ENCODE peak calls at places on chromosome 9, in seven cellular contexts. One of them, this sample, is unnamed.

GRCh38 chr9:81685763-81686613 is 3.4 kb downstream of the TLE1 start:
- DNase-seq in RWPE1: no peak
- DNase-seq in omental fat pad: no peak
- DNase-seq in brain microvascular endothelial cell: peak
- DNase-seq in GM10248: no peak
- DNase-seq in activated CD8-positive, alpha-beta T cell treated with anti-CD3 and anti-CD28 coated beads for 36 hours: no peak
- DNase-seq in foreskin fibroblast: no peak
- DNase-seq in this sample: no peak

GRCh38 chr9:84823426-84824271 is 154.1 kb downstream of the NTRK2 start:
- DNase-seq in GM10248: peak
- DNase-seq in foreskin fibroblast: no peak
- DNase-seq in brain microvascular endothelial cell: no peak
- DNase-seq in RWPE1: peak
- DNase-seq in activated CD8-positive, alpha-beta T cell treated with anti-CD3 and anti-CD28 coated beads for 36 hours: no peak
- DNase-seq in omental fat pad: no peak
- DNase-seq in this sample: no peak

GRCh38 chr9:129319076-129319937 is 141.2 kb upstream of the IER5L start:
- DNase-seq in RWPE1: no peak
- DNase-seq in foreskin fibroblast: no peak
- DNase-seq in activated CD8-positive, alpha-beta T cell treated with anti-CD3 and anti-CD28 coated beads for 36 hours: no peak
- DNase-seq in omental fat pad: peak
- DNase-seq in brain microvascular endothelial cell: no peak
- DNase-seq in GM10248: no peak
- DNase-seq in this sample: no peak

GRCh38 chr9:101172671-101173070 is 144.1 kb downstream of the PLPPR1 start:
- DNase-seq in GM10248: no peak
- DNase-seq in brain microvascular endothelial cell: no peak
- DNase-seq in RWPE1: no peak
- DNase-seq in activated CD8-positive, alpha-beta T cell treated with anti-CD3 and anti-CD28 coated beads for 36 hours: no peak
- DNase-seq in omental fat pad: no peak
- DNase-seq in foreskin fibroblast: no peak
- DNase-seq in this sample: no peak

GRCh38 chr9:89065921-89066320 is 74.7 kb downstream of the S1PR3 start:
- DNase-seq in foreskin fibroblast: no peak
- DNase-seq in RWPE1: no peak
- DNase-seq in omental fat pad: no peak
- DNase-seq in brain microvascular endothelial cell: no peak
- DNase-seq in activated CD8-positive, alpha-beta T cell treated with anti-CD3 and anti-CD28 coated beads for 36 hours: no peak
- DNase-seq in GM10248: no peak
- DNase-seq in this sample: peak

GRCh38 chr9:117714282-117714681 is 10.1 kb downstream of the TLR4 start:
- DNase-seq in activated CD8-positive, alpha-beta T cell treated with anti-CD3 and anti-CD28 coated beads for 36 hours: no peak
- DNase-seq in omental fat pad: no peak
- DNase-seq in brain microvascular endothelial cell: no peak
- DNase-seq in RWPE1: no peak
- DNase-seq in foreskin fibroblast: no peak
- DNase-seq in GM10248: no peak
- DNase-seq in this sample: no peak

GRCh38 chr9:104836235-104836634 is 72.3 kb downstream of the NIPSNAP3B start:
- DNase-seq in omental fat pad: no peak
- DNase-seq in RWPE1: no peak
- DNase-seq in activated CD8-positive, alpha-beta T cell treated with anti-CD3 and anti-CD28 coated beads for 36 hours: no peak
- DNase-seq in brain microvascular endothelial cell: no peak
- DNase-seq in foreskin fibroblast: peak
- DNase-seq in GM10248: no peak
- DNase-seq in this sample: no peak

GRCh38 chr9:89528540-89528939 is 30.6 kb upstream of the SEMA4D start:
- DNase-seq in omental fat pad: no peak
- DNase-seq in GM10248: no peak
- DNase-seq in foreskin fibroblast: no peak
- DNase-seq in RWPE1: no peak
- DNase-seq in activated CD8-positive, alpha-beta T cell treated with anti-CD3 and anti-CD28 coated beads for 36 hours: no peak
- DNase-seq in brain microvascular endothelial cell: no peak
- DNase-seq in this sample: no peak

GRCh38 chr9:107397076-107398049 is 92.2 kb downstream of the KLF4 start:
- DNase-seq in activated CD8-positive, alpha-beta T cell treated with anti-CD3 and anti-CD28 coated beads for 36 hours: no peak
- DNase-seq in brain microvascular endothelial cell: no peak
- DNase-seq in RWPE1: no peak
- DNase-seq in omental fat pad: no peak
- DNase-seq in GM10248: no peak
- DNase-seq in foreskin fibroblast: peak
- DNase-seq in this sample: no peak

GRCh38 chr9:130053504-130054427 is at the start of gene GPR107:
- DNase-seq in activated CD8-positive, alpha-beta T cell treated with anti-CD3 and anti-CD28 coated beads for 36 hours: peak
- DNase-seq in RWPE1: peak
- DNase-seq in omental fat pad: peak
- DNase-seq in GM10248: peak
- DNase-seq in brain microvascular endothelial cell: peak
- DNase-seq in foreskin fibroblast: peak
- DNase-seq in this sample: peak

GRCh38 chr9:95495988-95496387 is 20.8 kb downstream of the PTCH1 start:
- DNase-seq in GM10248: no peak
- DNase-seq in foreskin fibroblast: no peak
- DNase-seq in activated CD8-positive, alpha-beta T cell treated with anti-CD3 and anti-CD28 coated beads for 36 hours: no peak
- DNase-seq in RWPE1: no peak
- DNase-seq in omental fat pad: no peak
- DNase-seq in brain microvascular endothelial cell: no peak
- DNase-seq in this sample: no peak

GRCh38 chr9:129888809-129889460 is 53.7 kb downstream of the USP20 start:
- DNase-seq in GM10248: peak
- DNase-seq in omental fat pad: no peak
- DNase-seq in RWPE1: no peak
- DNase-seq in activated CD8-positive, alpha-beta T cell treated with anti-CD3 and anti-CD28 coated beads for 36 hours: peak
- DNase-seq in foreskin fibroblast: no peak
- DNase-seq in brain microvascular endothelial cell: no peak
- DNase-seq in this sample: peak

GRCh38 chr9:99368341-99369326 is 146.6 kb downstream of the SEC61B start:
- DNase-seq in GM10248: peak
- DNase-seq in omental fat pad: no peak
- DNase-seq in brain microvascular endothelial cell: peak
- DNase-seq in RWPE1: no peak
- DNase-seq in foreskin fibroblast: peak
- DNase-seq in activated CD8-positive, alpha-beta T cell treated with anti-CD3 and anti-CD28 coated beads for 36 hours: peak
- DNase-seq in this sample: peak

GRCh38 chr9:125994066-125994943 is 247.1 kb downstream of the PBX3 start:
- DNase-seq in omental fat pad: no peak
- DNase-seq in brain microvascular endothelial cell: no peak
- DNase-seq in activated CD8-positive, alpha-beta T cell treated with anti-CD3 and anti-CD28 coated beads for 36 hours: no peak
- DNase-seq in foreskin fibroblast: no peak
- DNase-seq in GM10248: no peak
- DNase-seq in RWPE1: no peak
- DNase-seq in this sample: no peak

GRCh38 chr9:16341176-16341575 is 529.3 kb downstream of the BNC2 start:
- DNase-seq in GM10248: no peak
- DNase-seq in omental fat pad: no peak
- DNase-seq in activated CD8-positive, alpha-beta T cell treated with anti-CD3 and anti-CD28 coated beads for 36 hours: no peak
- DNase-seq in foreskin fibroblast: peak
- DNase-seq in RWPE1: peak
- DNase-seq in brain microvascular endothelial cell: no peak
- DNase-seq in this sample: no peak

GRCh38 chr9:133485531-133486260 is 6.8 kb upstream of the SLC2A6 start:
- DNase-seq in RWPE1: no peak
- DNase-seq in activated CD8-positive, alpha-beta T cell treated with anti-CD3 and anti-CD28 coated beads for 36 hours: peak
- DNase-seq in GM10248: peak
- DNase-seq in omental fat pad: no peak
- DNase-seq in brain microvascular endothelial cell: no peak
- DNase-seq in foreskin fibroblast: no peak
- DNase-seq in this sample: peak

GRCh38 chr9:109086221-109086620 is 33.5 kb downstream of the TMEM245 start:
- DNase-seq in GM10248: peak
- DNase-seq in brain microvascular endothelial cell: peak
- DNase-seq in foreskin fibroblast: no peak
- DNase-seq in activated CD8-positive, alpha-beta T cell treated with anti-CD3 and anti-CD28 coated beads for 36 hours: no peak
- DNase-seq in omental fat pad: no peak
- DNase-seq in RWPE1: peak
- DNase-seq in this sample: peak

GRCh38 chr9:76023715-76024195 is 133.3 kb downstream of the PCSK5 start:
- DNase-seq in activated CD8-positive, alpha-beta T cell treated with anti-CD3 and anti-CD28 coated beads for 36 hours: peak
- DNase-seq in foreskin fibroblast: no peak
- DNase-seq in RWPE1: no peak
- DNase-seq in brain microvascular endothelial cell: no peak
- DNase-seq in omental fat pad: no peak
- DNase-seq in GM10248: no peak
- DNase-seq in this sample: no peak

GRCh38 chr9:2012347-2012746 is 2.8 kb upstream of the SMARCA2 start:
- DNase-seq in activated CD8-positive, alpha-beta T cell treated with anti-CD3 and anti-CD28 coated beads for 36 hours: peak
- DNase-seq in foreskin fibroblast: no peak
- DNase-seq in GM10248: peak
- DNase-seq in omental fat pad: no peak
- DNase-seq in RWPE1: no peak
- DNase-seq in brain microvascular endothelial cell: no peak
- DNase-seq in this sample: peak

DNA sequence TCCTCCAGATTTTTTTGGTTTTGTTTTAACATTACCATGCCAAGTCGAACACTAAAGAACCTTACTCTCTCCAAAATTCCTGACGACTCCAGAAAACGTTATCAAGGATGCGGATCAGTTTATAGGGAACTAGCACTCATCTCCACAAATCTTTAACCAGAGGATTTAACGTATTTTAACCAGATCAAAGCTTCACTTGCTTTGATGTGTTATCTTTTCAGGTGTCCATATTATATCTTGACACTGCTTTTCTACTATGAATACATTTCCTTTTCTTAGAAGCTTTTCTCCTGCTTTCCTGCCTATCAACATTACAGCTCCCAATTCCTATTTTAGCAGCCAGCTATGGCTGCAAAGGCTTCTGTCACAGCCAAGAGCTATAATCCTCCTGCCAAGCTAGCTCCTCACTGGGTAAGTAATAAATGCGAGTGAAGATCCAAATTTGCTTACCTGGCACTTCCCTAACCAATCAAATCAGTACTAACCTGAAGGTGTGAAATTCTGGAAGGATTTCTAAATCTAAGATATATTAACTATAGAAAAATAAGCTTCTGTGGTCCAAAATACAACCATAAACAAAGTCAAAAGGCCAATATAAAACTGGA is 60.2 kb downstream of the CDC14B start:
- DNase-seq in activated CD8-positive, alpha-beta T cell treated with anti-CD3 and anti-CD28 coated beads for 36 hours: no peak
- DNase-seq in RWPE1: no peak
- DNase-seq in GM10248: no peak
- DNase-seq in omental fat pad: no peak
- DNase-seq in brain microvascular endothelial cell: no peak
- DNase-seq in foreskin fibroblast: no peak
- DNase-seq in this sample: no peak
- TF ChIP-seq CTCF in activated CD8-positive, alpha-beta T cell treated with anti-CD3 and anti-CD28 coated beads for 36 hours: no peak
- TF ChIP-seq CTCF in RWPE1: no peak
- TF ChIP-seq CTCF in GM10248: no peak
- TF ChIP-seq CTCF in omental fat pad: no peak
- TF ChIP-seq CTCF in brain microvascular endothelial cell: no peak
- TF ChIP-seq CTCF in foreskin fibroblast: no peak
- TF ChIP-seq CTCF in this sample: no peak

DNA sequence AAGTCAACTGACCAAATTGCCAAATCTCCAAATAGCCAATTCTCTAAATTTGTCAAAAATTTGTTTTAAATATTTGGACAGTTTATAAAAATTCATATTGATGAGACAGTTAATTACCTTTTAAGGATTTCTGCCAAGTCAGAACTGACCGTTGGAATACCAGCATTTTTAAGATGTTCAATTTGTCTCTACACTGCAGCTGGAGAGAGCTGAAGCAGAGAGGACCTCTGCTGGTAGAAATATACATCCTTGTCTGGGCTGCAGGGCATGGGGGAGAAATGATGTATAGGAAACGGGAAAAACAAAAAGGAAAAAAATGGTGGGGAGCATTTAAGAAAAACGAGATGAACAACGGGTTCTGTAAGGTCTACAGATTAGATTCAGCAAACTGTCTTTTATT is 16.8 kb downstream of the NR6A1 start:
- DNase-seq in GM10248: no peak
- DNase-seq in omental fat pad: no peak
- DNase-seq in brain microvascular endothelial cell: peak
- DNase-seq in activated CD8-positive, alpha-beta T cell treated with anti-CD3 and anti-CD28 coated beads for 36 hours: no peak
- DNase-seq in RWPE1: peak
- DNase-seq in foreskin fibroblast: no peak
- DNase-seq in this sample: no peak
- TF ChIP-seq CTCF in GM10248: peak
- TF ChIP-seq CTCF in omental fat pad: no peak
- TF ChIP-seq CTCF in brain microvascular endothelial cell: peak
- TF ChIP-seq CTCF in activated CD8-positive, alpha-beta T cell treated with anti-CD3 and anti-CD28 coated beads for 36 hours: no peak
- TF ChIP-seq CTCF in RWPE1: peak
- TF ChIP-seq CTCF in foreskin fibroblast: peak
- TF ChIP-seq CTCF in this sample: peak

GRCh38 chr9:68584110-68585033 is 43.7 kb upstream of the TMEM252 start:
- DNase-seq in GM10248: peak
- DNase-seq in omental fat pad: peak
- DNase-seq in RWPE1: peak
- DNase-seq in activated CD8-positive, alpha-beta T cell treated with anti-CD3 and anti-CD28 coated beads for 36 hours: peak
- DNase-seq in brain microvascular endothelial cell: peak
- DNase-seq in foreskin fibroblast: peak
- DNase-seq in this sample: peak
- TF ChIP-seq CTCF in GM10248: peak
- TF ChIP-seq CTCF in omental fat pad: peak
- TF ChIP-seq CTCF in RWPE1: peak
- TF ChIP-seq CTCF in activated CD8-positive, alpha-beta T cell treated with anti-CD3 and anti-CD28 coated beads for 36 hours: peak
- TF ChIP-seq CTCF in brain microvascular endothelial cell: peak
- TF ChIP-seq CTCF in foreskin fibroblast: peak
- TF ChIP-seq CTCF in this sample: peak

GRCh38 chr9:127974002-127974768 is 6.6 kb downstream of the EEIG1 start:
- DNase-seq in RWPE1: no peak
- DNase-seq in foreskin fibroblast: no peak
- DNase-seq in brain microvascular endothelial cell: no peak
- DNase-seq in GM10248: no peak
- DNase-seq in activated CD8-positive, alpha-beta T cell treated with anti-CD3 and anti-CD28 coated beads for 36 hours: no peak
- DNase-seq in omental fat pad: no peak
- DNase-seq in this sample: no peak

GRCh38 chr9:127971357-127972315 is 9.2 kb downstream of the EEIG1 start:
- DNase-seq in activated CD8-positive, alpha-beta T cell treated with anti-CD3 and anti-CD28 coated beads for 36 hours: peak
- DNase-seq in GM10248: no peak
- DNase-seq in brain microvascular endothelial cell: no peak
- DNase-seq in foreskin fibroblast: no peak
- DNase-seq in omental fat pad: no peak
- DNase-seq in RWPE1: no peak
- DNase-seq in this sample: no peak

GRCh38 chr9:127973169-127974001 is 7.4 kb downstream of the EEIG1 start:
- DNase-seq in GM10248: no peak
- DNase-seq in activated CD8-positive, alpha-beta T cell treated with anti-CD3 and anti-CD28 coated beads for 36 hours: no peak
- DNase-seq in RWPE1: no peak
- DNase-seq in brain microvascular endothelial cell: no peak
- DNase-seq in omental fat pad: no peak
- DNase-seq in foreskin fibroblast: no peak
- DNase-seq in this sample: no peak

GRCh38 chr9:127970401-127971313 is 10.1 kb downstream of the EEIG1 start:
- DNase-seq in GM10248: peak
- DNase-seq in omental fat pad: no peak
- DNase-seq in foreskin fibroblast: no peak
- DNase-seq in activated CD8-positive, alpha-beta T cell treated with anti-CD3 and anti-CD28 coated beads for 36 hours: peak
- DNase-seq in brain microvascular endothelial cell: no peak
- DNase-seq in RWPE1: no peak
- DNase-seq in this sample: peak

DNA sequence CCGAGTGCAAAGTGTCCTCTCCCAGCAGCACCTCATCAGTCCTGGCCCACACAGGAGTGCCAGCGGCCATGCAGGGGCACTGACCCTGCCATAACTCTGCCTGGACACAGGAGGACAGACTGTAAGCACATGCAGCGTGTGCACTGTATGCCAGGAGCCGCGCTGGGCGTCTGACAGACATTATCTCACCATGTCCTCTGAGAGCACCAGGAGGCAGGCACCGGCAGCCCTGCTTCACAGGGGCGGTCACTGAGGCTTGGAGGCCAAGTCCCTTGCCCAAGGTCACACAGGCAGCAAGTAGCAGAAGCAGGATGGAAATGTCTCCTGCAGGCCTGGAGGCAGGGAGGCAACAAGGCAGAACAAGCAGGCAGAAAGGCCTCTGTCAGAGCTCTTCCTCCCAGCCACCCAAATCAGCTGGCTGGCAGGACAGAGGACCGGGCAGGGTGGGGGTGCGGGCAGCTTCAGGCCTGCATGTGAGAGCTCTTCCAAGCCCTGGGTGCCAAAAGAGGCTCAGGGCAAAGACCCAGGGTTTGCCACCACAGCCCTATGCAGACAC is 8.4 kb downstream of the EEIG1 start:
- DNase-seq in omental fat pad: no peak
- DNase-seq in foreskin fibroblast: no peak
- DNase-seq in RWPE1: no peak
- DNase-seq in activated CD8-positive, alpha-beta T cell treated with anti-CD3 and anti-CD28 coated beads for 36 hours: no peak
- DNase-seq in brain microvascular endothelial cell: no peak
- DNase-seq in GM10248: no peak
- DNase-seq in this sample: no peak
- TF ChIP-seq CTCF in omental fat pad: no peak
- TF ChIP-seq CTCF in foreskin fibroblast: no peak
- TF ChIP-seq CTCF in RWPE1: no peak
- TF ChIP-seq CTCF in activated CD8-positive, alpha-beta T cell treated with anti-CD3 and anti-CD28 coated beads for 36 hours: no peak
- TF ChIP-seq CTCF in brain microvascular endothelial cell: no peak
- TF ChIP-seq CTCF in GM10248: no peak
- TF ChIP-seq CTCF in this sample: no peak